ENCODE peak calls at places on chromosomes 13 and 19, in ten cellular contexts. One of them, this sample, is unnamed. For H3K36me3, the result is how much of the 10 kb centered on the place peaks cover.

GRCh38 chr19:18392417-18392816 is 5.0 kb downstream of the LRRC25 start:
- DNase-seq in OCI-LY7: no peak
- DNase-seq in heart right ventricle: no peak
- DNase-seq in breast epithelium: no peak
- DNase-seq in mucosa of descending colon: no peak
- DNase-seq in right lobe of liver: peak
- DNase-seq in left lung: peak
- DNase-seq in body of pancreas: peak
- DNase-seq in kidney epithelial cell: no peak
- DNase-seq in brain microvascular endothelial cell: no peak
- DNase-seq in this sample: no peak

GRCh38 chr13:110699148-110700145 is 6.5 kb downstream of the CARS2 start:
- DNase-seq in OCI-LY7: no peak
- DNase-seq in heart right ventricle: no peak
- DNase-seq in breast epithelium: no peak
- DNase-seq in mucosa of descending colon: no peak
- DNase-seq in right lobe of liver: no peak
- DNase-seq in left lung: no peak
- DNase-seq in body of pancreas: no peak
- DNase-seq in kidney epithelial cell: no peak
- DNase-seq in brain microvascular endothelial cell: no peak
- DNase-seq in this sample: no peak

GRCh38 chr19:17779281-17779930 is 15.5 kb upstream of the B3GNT3 start:
- DNase-seq in OCI-LY7: no peak
- DNase-seq in heart right ventricle: no peak
- DNase-seq in breast epithelium: no peak
- DNase-seq in mucosa of descending colon: no peak
- DNase-seq in right lobe of liver: peak
- DNase-seq in left lung: peak
- DNase-seq in body of pancreas: no peak
- DNase-seq in kidney epithelial cell: no peak
- DNase-seq in brain microvascular endothelial cell: no peak
- DNase-seq in this sample: no peak

GRCh38 chr19:33064778-33065550 is at the start of gene RHPN2:
- DNase-seq in OCI-LY7: peak
- DNase-seq in heart right ventricle: peak
- DNase-seq in breast epithelium: peak
- DNase-seq in mucosa of descending colon: peak
- DNase-seq in right lobe of liver: peak
- DNase-seq in left lung: peak
- DNase-seq in body of pancreas: peak
- DNase-seq in kidney epithelial cell: no peak
- DNase-seq in brain microvascular endothelial cell: no peak
- DNase-seq in this sample: peak

GRCh38 chr19:6229216-6229913 is 50.4 kb downstream of the MLLT1 start:
- DNase-seq in OCI-LY7: no peak
- DNase-seq in heart right ventricle: no peak
- DNase-seq in breast epithelium: no peak
- DNase-seq in mucosa of descending colon: no peak
- DNase-seq in right lobe of liver: peak
- DNase-seq in left lung: no peak
- DNase-seq in body of pancreas: no peak
- DNase-seq in kidney epithelial cell: no peak
- DNase-seq in brain microvascular endothelial cell: no peak
- DNase-seq in this sample: no peak

GRCh38 chr13:60410299-60410698 is 13.3 kb downstream of the TDRD3 start:
- DNase-seq in OCI-LY7: no peak
- DNase-seq in heart right ventricle: no peak
- DNase-seq in breast epithelium: no peak
- DNase-seq in mucosa of descending colon: no peak
- DNase-seq in right lobe of liver: no peak
- DNase-seq in left lung: no peak
- DNase-seq in body of pancreas: no peak
- DNase-seq in kidney epithelial cell: no peak
- DNase-seq in brain microvascular endothelial cell: no peak
- DNase-seq in this sample: no peak

GRCh38 chr13:114035583-114036501 is 62.0 kb upstream of the C13orf46 start:
- DNase-seq in OCI-LY7: no peak
- DNase-seq in heart right ventricle: no peak
- DNase-seq in breast epithelium: peak
- DNase-seq in mucosa of descending colon: no peak
- DNase-seq in right lobe of liver: no peak
- DNase-seq in left lung: no peak
- DNase-seq in body of pancreas: no peak
- DNase-seq in kidney epithelial cell: no peak
- DNase-seq in brain microvascular endothelial cell: peak
- DNase-seq in this sample: no peak

GRCh38 chr13:47211106-47211505 is 314.3 kb upstream of the HTR2A start:
- DNase-seq in OCI-LY7: no peak
- DNase-seq in heart right ventricle: no peak
- DNase-seq in breast epithelium: no peak
- DNase-seq in mucosa of descending colon: no peak
- DNase-seq in right lobe of liver: no peak
- DNase-seq in left lung: no peak
- DNase-seq in body of pancreas: no peak
- DNase-seq in kidney epithelial cell: no peak
- DNase-seq in brain microvascular endothelial cell: peak
- DNase-seq in this sample: no peak

GRCh38 chr19:45613926-45614725 is 12.1 kb upstream of the GPR4 start:
- DNase-seq in OCI-LY7: no peak
- DNase-seq in heart right ventricle: no peak
- DNase-seq in breast epithelium: no peak
- DNase-seq in mucosa of descending colon: peak
- DNase-seq in right lobe of liver: no peak
- DNase-seq in left lung: no peak
- DNase-seq in body of pancreas: peak
- DNase-seq in kidney epithelial cell: peak
- DNase-seq in brain microvascular endothelial cell: peak
- DNase-seq in this sample: peak

GRCh38 chr13:70339738-70340137 is 231.5 kb upstream of the KLHL1 start:
- DNase-seq in OCI-LY7: peak
- DNase-seq in heart right ventricle: no peak
- DNase-seq in breast epithelium: no peak
- DNase-seq in mucosa of descending colon: peak
- DNase-seq in right lobe of liver: no peak
- DNase-seq in left lung: no peak
- DNase-seq in body of pancreas: peak
- DNase-seq in kidney epithelial cell: no peak
- DNase-seq in brain microvascular endothelial cell: peak
- DNase-seq in this sample: no peak

GRCh38 chr13:25423831-25424230 is 52.1 kb downstream of the ATP8A2 start:
- DNase-seq in OCI-LY7: no peak
- DNase-seq in heart right ventricle: no peak
- DNase-seq in breast epithelium: no peak
- DNase-seq in mucosa of descending colon: no peak
- DNase-seq in right lobe of liver: no peak
- DNase-seq in left lung: no peak
- DNase-seq in body of pancreas: no peak
- DNase-seq in kidney epithelial cell: no peak
- DNase-seq in brain microvascular endothelial cell: no peak
- DNase-seq in this sample: no peak

GRCh38 chr13:51625555-51626345 is 41.5 kb downstream of the WDFY2 start:
- DNase-seq in OCI-LY7: no peak
- DNase-seq in heart right ventricle: peak
- DNase-seq in breast epithelium: no peak
- DNase-seq in mucosa of descending colon: no peak
- DNase-seq in right lobe of liver: peak
- DNase-seq in left lung: no peak
- DNase-seq in body of pancreas: peak
- DNase-seq in kidney epithelial cell: no peak
- DNase-seq in brain microvascular endothelial cell: no peak
- DNase-seq in this sample: no peak

GRCh38 chr19:10418281-10419199 is 1.8 kb upstream of the PDE4A start:
- DNase-seq in OCI-LY7: peak
- DNase-seq in heart right ventricle: no peak
- DNase-seq in breast epithelium: no peak
- DNase-seq in mucosa of descending colon: no peak
- DNase-seq in right lobe of liver: no peak
- DNase-seq in left lung: no peak
- DNase-seq in body of pancreas: no peak
- DNase-seq in kidney epithelial cell: no peak
- DNase-seq in brain microvascular endothelial cell: no peak
- DNase-seq in this sample: no peak

GRCh38 chr19:56983804-56984203 is 136.0 kb upstream of the USP29 start:
- DNase-seq in OCI-LY7: no peak
- DNase-seq in heart right ventricle: no peak
- DNase-seq in breast epithelium: no peak
- DNase-seq in mucosa of descending colon: no peak
- DNase-seq in right lobe of liver: no peak
- DNase-seq in left lung: no peak
- DNase-seq in body of pancreas: no peak
- DNase-seq in kidney epithelial cell: no peak
- DNase-seq in brain microvascular endothelial cell: no peak
- DNase-seq in this sample: no peak

GRCh38 chr13:68806125-68806524 is 1301.5 kb upstream of the ATXN8OS start:
- DNase-seq in OCI-LY7: no peak
- DNase-seq in heart right ventricle: no peak
- DNase-seq in breast epithelium: no peak
- DNase-seq in mucosa of descending colon: no peak
- DNase-seq in right lobe of liver: no peak
- DNase-seq in left lung: no peak
- DNase-seq in body of pancreas: no peak
- DNase-seq in kidney epithelial cell: no peak
- DNase-seq in brain microvascular endothelial cell: no peak
- DNase-seq in this sample: no peak
- H3K4me3 ChIP-seq in OCI-LY7: no peak
- H3K4me3 ChIP-seq in heart right ventricle: no peak
- H3K4me3 ChIP-seq in breast epithelium: no peak
- H3K4me3 ChIP-seq in mucosa of descending colon: no peak
- H3K4me3 ChIP-seq in right lobe of liver: no peak
- H3K4me3 ChIP-seq in left lung: no peak
- H3K4me3 ChIP-seq in body of pancreas: no peak
- H3K4me3 ChIP-seq in kidney epithelial cell: no peak
- H3K4me3 ChIP-seq in brain microvascular endothelial cell: no peak
- H3K4me3 ChIP-seq in this sample: no peak

GRCh38 chr19:14718522-14719113 is 28.8 kb downstream of the ZNF333 start:
- DNase-seq in OCI-LY7: no peak
- DNase-seq in heart right ventricle: no peak
- DNase-seq in breast epithelium: no peak
- DNase-seq in mucosa of descending colon: no peak
- DNase-seq in right lobe of liver: no peak
- DNase-seq in left lung: no peak
- DNase-seq in body of pancreas: no peak
- DNase-seq in kidney epithelial cell: no peak
- DNase-seq in brain microvascular endothelial cell: no peak
- DNase-seq in this sample: no peak
- H3K36me3 ChIP-seq in OCI-LY7: under half
- H3K36me3 ChIP-seq in heart right ventricle: half or more
- H3K36me3 ChIP-seq in breast epithelium: under half
- H3K36me3 ChIP-seq in mucosa of descending colon: under half
- H3K36me3 ChIP-seq in right lobe of liver: under half
- H3K36me3 ChIP-seq in left lung: half or more
- H3K36me3 ChIP-seq in body of pancreas: under half
- H3K36me3 ChIP-seq in kidney epithelial cell: under half
- H3K36me3 ChIP-seq in brain microvascular endothelial cell: under half
- H3K36me3 ChIP-seq in this sample: under half

DNA sequence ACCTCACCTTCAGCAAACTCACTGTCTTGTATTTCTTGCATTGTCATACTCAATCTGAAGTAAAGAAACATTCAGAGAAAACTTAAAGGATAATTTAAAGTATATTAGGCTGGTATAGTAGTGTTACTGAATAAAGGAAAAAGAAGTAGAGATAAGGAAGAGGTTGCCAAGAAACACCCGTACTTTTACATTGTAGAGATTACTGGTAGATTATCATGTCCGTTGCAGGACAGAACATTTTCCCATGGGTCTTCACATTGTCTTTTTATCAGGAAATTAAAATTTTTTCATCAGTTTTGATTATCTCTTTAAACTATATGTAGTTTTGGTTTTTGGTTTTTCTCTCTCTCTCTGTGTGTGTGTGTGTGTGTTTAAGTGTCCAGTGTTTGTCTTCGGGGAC is 19.9 kb upstream of the GPR183 start:
- DNase-seq in OCI-LY7: no peak
- DNase-seq in heart right ventricle: no peak
- DNase-seq in breast epithelium: no peak
- DNase-seq in mucosa of descending colon: no peak
- DNase-seq in right lobe of liver: no peak
- DNase-seq in left lung: no peak
- DNase-seq in body of pancreas: no peak
- DNase-seq in kidney epithelial cell: no peak
- DNase-seq in brain microvascular endothelial cell: no peak
- DNase-seq in this sample: no peak
- TF ChIP-seq CTCF in OCI-LY7: no peak
- TF ChIP-seq CTCF in heart right ventricle: no peak
- TF ChIP-seq CTCF in breast epithelium: no peak
- TF ChIP-seq CTCF in mucosa of descending colon: no peak
- TF ChIP-seq CTCF in right lobe of liver: no peak
- TF ChIP-seq CTCF in left lung: no peak
- TF ChIP-seq CTCF in body of pancreas: no peak
- TF ChIP-seq CTCF in kidney epithelial cell: no peak
- TF ChIP-seq CTCF in brain microvascular endothelial cell: no peak
- TF ChIP-seq CTCF in this sample: no peak

GRCh38 chr19:43594081-43594697 is 1.7 kb downstream of the IRGQ start:
- DNase-seq in OCI-LY7: no peak
- DNase-seq in heart right ventricle: no peak
- DNase-seq in breast epithelium: no peak
- DNase-seq in mucosa of descending colon: no peak
- DNase-seq in right lobe of liver: no peak
- DNase-seq in left lung: no peak
- DNase-seq in body of pancreas: no peak
- DNase-seq in kidney epithelial cell: no peak
- DNase-seq in brain microvascular endothelial cell: no peak
- DNase-seq in this sample: no peak
- H3K4me3 ChIP-seq in OCI-LY7: peak
- H3K4me3 ChIP-seq in heart right ventricle: peak
- H3K4me3 ChIP-seq in breast epithelium: peak
- H3K4me3 ChIP-seq in mucosa of descending colon: no peak
- H3K4me3 ChIP-seq in right lobe of liver: peak
- H3K4me3 ChIP-seq in left lung: peak
- H3K4me3 ChIP-seq in body of pancreas: no peak
- H3K4me3 ChIP-seq in kidney epithelial cell: peak
- H3K4me3 ChIP-seq in brain microvascular endothelial cell: peak
- H3K4me3 ChIP-seq in this sample: peak

DNA sequence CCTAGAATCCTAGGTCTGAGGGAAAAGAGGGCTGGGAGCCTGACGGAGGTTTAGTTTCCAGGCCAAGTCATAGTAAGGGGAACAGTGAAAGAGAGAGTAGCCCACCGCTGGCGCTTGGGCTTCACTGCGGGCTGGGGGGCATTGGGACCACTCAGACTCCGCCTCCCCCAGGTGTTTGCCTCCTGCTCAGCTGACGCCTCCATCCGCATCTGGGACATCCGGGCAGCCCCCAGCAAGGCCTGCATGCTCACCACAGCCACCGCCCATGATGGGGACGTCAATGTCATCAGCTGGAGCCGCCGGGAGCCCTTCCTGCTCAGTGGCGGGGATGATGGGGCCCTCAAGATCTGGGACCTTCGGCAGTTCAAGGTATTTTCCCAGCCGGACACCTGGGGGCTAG is 4.5 kb upstream of the KCNJ14 start:
- DNase-seq in OCI-LY7: no peak
- DNase-seq in heart right ventricle: no peak
- DNase-seq in breast epithelium: no peak
- DNase-seq in mucosa of descending colon: no peak
- DNase-seq in right lobe of liver: no peak
- DNase-seq in left lung: no peak
- DNase-seq in body of pancreas: no peak
- DNase-seq in kidney epithelial cell: no peak
- DNase-seq in brain microvascular endothelial cell: no peak
- DNase-seq in this sample: no peak
- H3K36me3 ChIP-seq in OCI-LY7: half or more
- H3K36me3 ChIP-seq in heart right ventricle: half or more
- H3K36me3 ChIP-seq in breast epithelium: under half
- H3K36me3 ChIP-seq in mucosa of descending colon: under half
- H3K36me3 ChIP-seq in right lobe of liver: under half
- H3K36me3 ChIP-seq in left lung: half or more
- H3K36me3 ChIP-seq in body of pancreas: under half
- H3K36me3 ChIP-seq in kidney epithelial cell: under half
- H3K36me3 ChIP-seq in brain microvascular endothelial cell: half or more
- H3K36me3 ChIP-seq in this sample: under half

This sample was measured in uterus.